ENCODE peak calls at places on chromosomes 7 and 10, in eight cellular contexts. One of them, this sample, is unnamed.
A peak's percentile ranks its signal among the peaks of the same experiment; 100 is the strongest.

GRCh38 chr7:148783801-148784527 is 85.3 kb downstream of the CUL1 start:
- DNase-seq in HEK293T: no peak
- DNase-seq in caudate nucleus: no peak
- DNase-seq in SW480: no peak
- DNase-seq in WTC11: no peak
- DNase-seq in left lobe of liver: no peak
- DNase-seq in left colon: no peak
- DNase-seq in stimulated activated CD4-positive, alpha-beta T cell treated with anti-CD3 and anti-CD28 coated beads, Interleukin-2, amount 100 ng/mL, for 24 hours: no peak
- DNase-seq in this sample: no peak

GRCh38 chr7:95687759-95688343 is 84.5 kb upstream of the DYNC1I1 start:
- DNase-seq in HEK293T: peak; percentile 29
- DNase-seq in caudate nucleus: no peak
- DNase-seq in SW480: peak; percentile 69
- DNase-seq in WTC11: no peak
- DNase-seq in left lobe of liver: no peak
- DNase-seq in left colon: no peak
- DNase-seq in stimulated activated CD4-positive, alpha-beta T cell treated with anti-CD3 and anti-CD28 coated beads, Interleukin-2, amount 100 ng/mL, for 24 hours: no peak
- DNase-seq in this sample: no peak

GRCh38 chr7:151704969-151705743 is 171.8 kb downstream of the PRKAG2 start:
- DNase-seq in HEK293T: peak; percentile 44
- DNase-seq in caudate nucleus: no peak
- DNase-seq in SW480: no peak
- DNase-seq in WTC11: no peak
- DNase-seq in left lobe of liver: no peak
- DNase-seq in left colon: no peak
- DNase-seq in stimulated activated CD4-positive, alpha-beta T cell treated with anti-CD3 and anti-CD28 coated beads, Interleukin-2, amount 100 ng/mL, for 24 hours: no peak
- DNase-seq in this sample: no peak

GRCh38 chr7:79968894-79969293 is 165.7 kb upstream of the GNAI1 start:
- DNase-seq in HEK293T: no peak
- DNase-seq in caudate nucleus: no peak
- DNase-seq in SW480: no peak
- DNase-seq in WTC11: no peak
- DNase-seq in left lobe of liver: no peak
- DNase-seq in left colon: no peak
- DNase-seq in stimulated activated CD4-positive, alpha-beta T cell treated with anti-CD3 and anti-CD28 coated beads, Interleukin-2, amount 100 ng/mL, for 24 hours: no peak
- DNase-seq in this sample: no peak

GRCh38 chr10:6950133-6950532 is 370.1 kb upstream of the PRKCQ start:
- DNase-seq in HEK293T: no peak
- DNase-seq in caudate nucleus: no peak
- DNase-seq in SW480: no peak
- DNase-seq in WTC11: no peak
- DNase-seq in left lobe of liver: no peak
- DNase-seq in left colon: no peak
- DNase-seq in stimulated activated CD4-positive, alpha-beta T cell treated with anti-CD3 and anti-CD28 coated beads, Interleukin-2, amount 100 ng/mL, for 24 hours: no peak
- DNase-seq in this sample: no peak

GRCh38 chr7:110095372-110096052 is 995.4 kb upstream of the LRRN3 start:
- DNase-seq in HEK293T: no peak
- DNase-seq in caudate nucleus: no peak
- DNase-seq in SW480: no peak
- DNase-seq in WTC11: no peak
- DNase-seq in left lobe of liver: no peak
- DNase-seq in left colon: no peak
- DNase-seq in stimulated activated CD4-positive, alpha-beta T cell treated with anti-CD3 and anti-CD28 coated beads, Interleukin-2, amount 100 ng/mL, for 24 hours: no peak
- DNase-seq in this sample: no peak

GRCh38 chr7:102874166-102874829 is 38.5 kb upstream of the LRRC17 start:
- DNase-seq in HEK293T: no peak
- DNase-seq in caudate nucleus: no peak
- DNase-seq in SW480: peak; percentile 79
- DNase-seq in WTC11: no peak
- DNase-seq in left lobe of liver: no peak
- DNase-seq in left colon: no peak
- DNase-seq in stimulated activated CD4-positive, alpha-beta T cell treated with anti-CD3 and anti-CD28 coated beads, Interleukin-2, amount 100 ng/mL, for 24 hours: no peak
- DNase-seq in this sample: no peak

GRCh38 chr7:4774804-4775280 is 581 bp upstream of the AP5Z1 start:
- DNase-seq in HEK293T: peak; percentile 39
- DNase-seq in caudate nucleus: no peak
- DNase-seq in SW480: no peak
- DNase-seq in WTC11: no peak
- DNase-seq in left lobe of liver: no peak
- DNase-seq in left colon: no peak
- DNase-seq in stimulated activated CD4-positive, alpha-beta T cell treated with anti-CD3 and anti-CD28 coated beads, Interleukin-2, amount 100 ng/mL, for 24 hours: peak; percentile 19
- DNase-seq in this sample: no peak

GRCh38 chr10:93458821-93459257 is 23.3 kb downstream of the MYOF start:
- DNase-seq in HEK293T: no peak
- DNase-seq in caudate nucleus: no peak
- DNase-seq in SW480: peak; percentile 90
- DNase-seq in WTC11: no peak
- DNase-seq in left lobe of liver: no peak
- DNase-seq in left colon: peak; percentile 73
- DNase-seq in stimulated activated CD4-positive, alpha-beta T cell treated with anti-CD3 and anti-CD28 coated beads, Interleukin-2, amount 100 ng/mL, for 24 hours: peak; percentile 12
- DNase-seq in this sample: peak; percentile 37

GRCh38 chr10:124250506-124250905 is 157.1 kb upstream of the CHST15 start:
- DNase-seq in HEK293T: no peak
- DNase-seq in caudate nucleus: no peak
- DNase-seq in SW480: no peak
- DNase-seq in WTC11: no peak
- DNase-seq in left lobe of liver: peak; percentile 37
- DNase-seq in left colon: peak; percentile 17
- DNase-seq in stimulated activated CD4-positive, alpha-beta T cell treated with anti-CD3 and anti-CD28 coated beads, Interleukin-2, amount 100 ng/mL, for 24 hours: no peak
- DNase-seq in this sample: no peak

GRCh38 chr7:127080576-127080975 is 172.2 kb downstream of the GRM8 start:
- DNase-seq in HEK293T: no peak
- DNase-seq in caudate nucleus: no peak
- DNase-seq in SW480: no peak
- DNase-seq in WTC11: no peak
- DNase-seq in left lobe of liver: no peak
- DNase-seq in left colon: no peak
- DNase-seq in stimulated activated CD4-positive, alpha-beta T cell treated with anti-CD3 and anti-CD28 coated beads, Interleukin-2, amount 100 ng/mL, for 24 hours: no peak
- DNase-seq in this sample: no peak

GRCh38 chr10:113614304-113614703 is 49.5 kb downstream of the NRAP start:
- DNase-seq in HEK293T: no peak
- DNase-seq in caudate nucleus: no peak
- DNase-seq in SW480: no peak
- DNase-seq in WTC11: no peak
- DNase-seq in left lobe of liver: no peak
- DNase-seq in left colon: no peak
- DNase-seq in stimulated activated CD4-positive, alpha-beta T cell treated with anti-CD3 and anti-CD28 coated beads, Interleukin-2, amount 100 ng/mL, for 24 hours: no peak
- DNase-seq in this sample: no peak

GRCh38 chr7:151925446-151926335 is 30.6 kb upstream of the GALNTL5 start:
- DNase-seq in HEK293T: no peak
- DNase-seq in caudate nucleus: no peak
- DNase-seq in SW480: no peak
- DNase-seq in WTC11: no peak
- DNase-seq in left lobe of liver: peak; percentile 91
- DNase-seq in left colon: peak; percentile 92
- DNase-seq in stimulated activated CD4-positive, alpha-beta T cell treated with anti-CD3 and anti-CD28 coated beads, Interleukin-2, amount 100 ng/mL, for 24 hours: peak; percentile 11
- DNase-seq in this sample: peak; percentile 62

GRCh38 chr10:131187886-131188285 is 123.6 kb downstream of the TCERG1L start:
- DNase-seq in HEK293T: no peak
- DNase-seq in caudate nucleus: no peak
- DNase-seq in SW480: no peak
- DNase-seq in WTC11: no peak
- DNase-seq in left lobe of liver: no peak
- DNase-seq in left colon: no peak
- DNase-seq in stimulated activated CD4-positive, alpha-beta T cell treated with anti-CD3 and anti-CD28 coated beads, Interleukin-2, amount 100 ng/mL, for 24 hours: no peak
- DNase-seq in this sample: no peak

GRCh38 chr7:46757006-46757405 is 824.9 kb downstream of the TNS3 start:
- DNase-seq in HEK293T: no peak
- DNase-seq in caudate nucleus: no peak
- DNase-seq in SW480: no peak
- DNase-seq in WTC11: no peak
- DNase-seq in left lobe of liver: no peak
- DNase-seq in left colon: no peak
- DNase-seq in stimulated activated CD4-positive, alpha-beta T cell treated with anti-CD3 and anti-CD28 coated beads, Interleukin-2, amount 100 ng/mL, for 24 hours: no peak
- DNase-seq in this sample: no peak

GRCh38 chr10:90920986-90921643 is at the start of gene ANKRD1:
- DNase-seq in HEK293T: peak; percentile 16
- DNase-seq in caudate nucleus: no peak
- DNase-seq in SW480: peak; percentile 94
- DNase-seq in WTC11: no peak
- DNase-seq in left lobe of liver: no peak
- DNase-seq in left colon: no peak
- DNase-seq in stimulated activated CD4-positive, alpha-beta T cell treated with anti-CD3 and anti-CD28 coated beads, Interleukin-2, amount 100 ng/mL, for 24 hours: no peak
- DNase-seq in this sample: no peak

GRCh38 chr7:29977926-29978652 is 11.5 kb downstream of the SCRN1 start:
- DNase-seq in HEK293T: peak; percentile 42
- DNase-seq in caudate nucleus: no peak
- DNase-seq in SW480: no peak
- DNase-seq in WTC11: peak; percentile 64
- DNase-seq in left lobe of liver: no peak
- DNase-seq in left colon: no peak
- DNase-seq in stimulated activated CD4-positive, alpha-beta T cell treated with anti-CD3 and anti-CD28 coated beads, Interleukin-2, amount 100 ng/mL, for 24 hours: no peak
- DNase-seq in this sample: peak; percentile 50

GRCh38 chr7:137628211-137628610 is 218.6 kb downstream of the DGKI start:
- DNase-seq in HEK293T: no peak
- DNase-seq in caudate nucleus: peak; percentile 11
- DNase-seq in SW480: no peak
- DNase-seq in WTC11: no peak
- DNase-seq in left lobe of liver: no peak
- DNase-seq in left colon: no peak
- DNase-seq in stimulated activated CD4-positive, alpha-beta T cell treated with anti-CD3 and anti-CD28 coated beads, Interleukin-2, amount 100 ng/mL, for 24 hours: no peak
- DNase-seq in this sample: no peak

GRCh38 chr10:73110345-73110849 is at the start of gene NUDT13:
- DNase-seq in HEK293T: peak; percentile 74
- DNase-seq in caudate nucleus: peak; percentile 17
- DNase-seq in SW480: peak; percentile 82
- DNase-seq in WTC11: peak; percentile 56
- DNase-seq in left lobe of liver: peak; percentile 80
- DNase-seq in left colon: peak; percentile 73
- DNase-seq in stimulated activated CD4-positive, alpha-beta T cell treated with anti-CD3 and anti-CD28 coated beads, Interleukin-2, amount 100 ng/mL, for 24 hours: peak; percentile 39
- DNase-seq in this sample: no peak

GRCh38 chr10:62015994-62016393 is 114.5 kb downstream of the ARID5B start:
- DNase-seq in HEK293T: peak; percentile 38
- DNase-seq in caudate nucleus: no peak
- DNase-seq in SW480: no peak
- DNase-seq in WTC11: no peak
- DNase-seq in left lobe of liver: no peak
- DNase-seq in left colon: no peak
- DNase-seq in stimulated activated CD4-positive, alpha-beta T cell treated with anti-CD3 and anti-CD28 coated beads, Interleukin-2, amount 100 ng/mL, for 24 hours: no peak
- DNase-seq in this sample: no peak

GRCh38 chr10:46556515-46557318 is at the start of gene GPRIN2:
- DNase-seq in HEK293T: no peak
- DNase-seq in caudate nucleus: no peak
- DNase-seq in SW480: no peak
- DNase-seq in WTC11: peak; percentile 90
- DNase-seq in left lobe of liver: no peak
- DNase-seq in left colon: peak; percentile 82
- DNase-seq in stimulated activated CD4-positive, alpha-beta T cell treated with anti-CD3 and anti-CD28 coated beads, Interleukin-2, amount 100 ng/mL, for 24 hours: no peak
- DNase-seq in this sample: peak; percentile 89

GRCh38 chr10:43208147-43209063 is 58.5 kb downstream of the RASGEF1A start:
- DNase-seq in HEK293T: no peak
- DNase-seq in caudate nucleus: no peak
- DNase-seq in SW480: no peak
- DNase-seq in WTC11: peak; percentile 10
- DNase-seq in left lobe of liver: no peak
- DNase-seq in left colon: peak; percentile 16
- DNase-seq in stimulated activated CD4-positive, alpha-beta T cell treated with anti-CD3 and anti-CD28 coated beads, Interleukin-2, amount 100 ng/mL, for 24 hours: no peak
- DNase-seq in this sample: peak; percentile 0

GRCh38 chr7:87600130-87601124 is at the start of gene ABCB1:
- DNase-seq in HEK293T: peak; percentile 74
- DNase-seq in caudate nucleus: peak; percentile 24
- DNase-seq in SW480: peak; percentile 91
- DNase-seq in WTC11: peak; percentile 64
- DNase-seq in left lobe of liver: peak; percentile 88
- DNase-seq in left colon: peak; percentile 73
- DNase-seq in stimulated activated CD4-positive, alpha-beta T cell treated with anti-CD3 and anti-CD28 coated beads, Interleukin-2, amount 100 ng/mL, for 24 hours: peak; percentile 63
- DNase-seq in this sample: peak; percentile 53

GRCh38 chr7:97732567-97733275 is 835 bp downstream of the TAC1 start:
- DNase-seq in HEK293T: no peak
- DNase-seq in caudate nucleus: no peak
- DNase-seq in SW480: peak; percentile 9
- DNase-seq in WTC11: peak; percentile 20
- DNase-seq in left lobe of liver: no peak
- DNase-seq in left colon: no peak
- DNase-seq in stimulated activated CD4-positive, alpha-beta T cell treated with anti-CD3 and anti-CD28 coated beads, Interleukin-2, amount 100 ng/mL, for 24 hours: peak; percentile 1
- DNase-seq in this sample: no peak

GRCh38 chr10:132163278-132163765 is 23.4 kb upstream of the DPYSL4 start:
- DNase-seq in HEK293T: peak; percentile 90
- DNase-seq in caudate nucleus: no peak
- DNase-seq in SW480: peak; percentile 69
- DNase-seq in WTC11: peak; percentile 88
- DNase-seq in left lobe of liver: no peak
- DNase-seq in left colon: peak; percentile 70
- DNase-seq in stimulated activated CD4-positive, alpha-beta T cell treated with anti-CD3 and anti-CD28 coated beads, Interleukin-2, amount 100 ng/mL, for 24 hours: peak; percentile 68
- DNase-seq in this sample: peak; percentile 62

GRCh38 chr10:1370298-1370697 is 314.1 kb downstream of the WDR37 start:
- DNase-seq in HEK293T: no peak
- DNase-seq in caudate nucleus: no peak
- DNase-seq in SW480: no peak
- DNase-seq in WTC11: no peak
- DNase-seq in left lobe of liver: no peak
- DNase-seq in left colon: no peak
- DNase-seq in stimulated activated CD4-positive, alpha-beta T cell treated with anti-CD3 and anti-CD28 coated beads, Interleukin-2, amount 100 ng/mL, for 24 hours: no peak
- DNase-seq in this sample: no peak

GRCh38 chr10:58932821-58933314 is 243.6 kb upstream of the PHYHIPL start:
- DNase-seq in HEK293T: no peak
- DNase-seq in caudate nucleus: no peak
- DNase-seq in SW480: no peak
- DNase-seq in WTC11: no peak
- DNase-seq in left lobe of liver: no peak
- DNase-seq in left colon: no peak
- DNase-seq in stimulated activated CD4-positive, alpha-beta T cell treated with anti-CD3 and anti-CD28 coated beads, Interleukin-2, amount 100 ng/mL, for 24 hours: no peak
- DNase-seq in this sample: no peak

GRCh38 chr10:5400843-5401242 is 3.8 kb downstream of the TUBAL3 start:
- DNase-seq in HEK293T: no peak
- DNase-seq in caudate nucleus: no peak
- DNase-seq in SW480: no peak
- DNase-seq in WTC11: no peak
- DNase-seq in left lobe of liver: no peak
- DNase-seq in left colon: no peak
- DNase-seq in stimulated activated CD4-positive, alpha-beta T cell treated with anti-CD3 and anti-CD28 coated beads, Interleukin-2, amount 100 ng/mL, for 24 hours: no peak
- DNase-seq in this sample: no peak

GRCh38 chr10:28202941-28203352 is 99.9 kb downstream of the MPP7 start:
- DNase-seq in HEK293T: peak; percentile 32
- DNase-seq in caudate nucleus: no peak
- DNase-seq in SW480: no peak
- DNase-seq in WTC11: no peak
- DNase-seq in left lobe of liver: no peak
- DNase-seq in left colon: no peak
- DNase-seq in stimulated activated CD4-positive, alpha-beta T cell treated with anti-CD3 and anti-CD28 coated beads, Interleukin-2, amount 100 ng/mL, for 24 hours: no peak
- DNase-seq in this sample: peak; percentile 10

GRCh38 chr7:122885583-122886356 is 490 bp downstream of the CADPS2 start:
- DNase-seq in HEK293T: peak; percentile 49
- DNase-seq in caudate nucleus: peak; percentile 26
- DNase-seq in SW480: peak; percentile 62
- DNase-seq in WTC11: peak; percentile 64
- DNase-seq in left lobe of liver: peak; percentile 64
- DNase-seq in left colon: peak; percentile 30
- DNase-seq in stimulated activated CD4-positive, alpha-beta T cell treated with anti-CD3 and anti-CD28 coated beads, Interleukin-2, amount 100 ng/mL, for 24 hours: peak; percentile 1
- DNase-seq in this sample: peak; percentile 19